ENCODE peak calls at places on chromosomes 3 and 15, in five cellular contexts. Z, G, V, L and K are unnamed samples. For H3K36me3, the result is how much of the 10 kb centered on the place peaks cover.

GRCh38 chr3:11349466-11349865 is 77.3 kb downstream of the ATG7 start:
- DNase-seq in Z (no peak), G (no peak), V (no peak), L (no peak), K (no peak)

GRCh38 chr3:178022599-178022998 is 513.6 kb upstream of the KCNMB2 start:
- DNase-seq in Z (no peak), G (no peak), V (no peak), L (peak), K (no peak)

GRCh38 chr3:195071916-195072820 is 198.8 kb downstream of the XXYLT1 start:
- DNase-seq in Z (no peak), G (no peak), V (no peak), L (no peak), K (no peak)

GRCh38 chr15:55712363-55712762 is 30.6 kb downstream of the PRTG start:
- DNase-seq in Z (no peak), G (no peak), V (no peak), L (no peak), K (no peak)

GRCh38 chr3:134840459-134840858 is 45.4 kb downstream of the EPHB1 start:
- DNase-seq in Z (no peak), G (no peak), V (no peak), L (no peak), K (no peak)

GRCh38 chr15:75454471-75455418 is 3.3 kb upstream of the SIN3A start:
- DNase-seq in Z (no peak), G (no peak), V (peak), L (peak), K (peak)

GRCh38 chr3:40677321-40677720 is 152.6 kb downstream of the ZNF621 start:
- DNase-seq in Z (no peak), G (no peak), V (no peak), L (no peak), K (no peak)

GRCh38 chr15:39127925-39128617 is 452.8 kb upstream of the THBS1 start:
- DNase-seq in Z (no peak), G (no peak), V (no peak), L (peak), K (no peak)

GRCh38 chr15:71410347-71410746 is 295.1 kb downstream of the THSD4 start:
- DNase-seq in Z (no peak), G (no peak), V (no peak), L (no peak), K (no peak)

GRCh38 chr15:101088311-101088710 is 163.5 kb downstream of the CHSY1 start:
- DNase-seq in Z (no peak), G (no peak), V (no peak), L (no peak), K (no peak)

GRCh38 chr3:177197934-177198484 is 727 bp upstream of the TBL1XR1 start:
- DNase-seq in Z (no peak), G (no peak), V (no peak), L (no peak), K (no peak)

GRCh38 chr15:75776075-75776443 is 63.4 kb upstream of the CSPG4 start:
- DNase-seq in Z (no peak), G (no peak), V (no peak), L (peak), K (no peak)

GRCh38 chr3:187744169-187745151 is 808 bp downstream of the BCL6 start:
- DNase-seq in Z (peak), G (peak), V (peak), L (no peak), K (peak)

GRCh38 chr3:25479727-25480010 is 51.6 kb downstream of the RARB start:
- DNase-seq in Z (no peak), G (no peak), V (no peak), L (no peak), K (no peak)

GRCh38 chr3:171749128-171749527 is 61.2 kb downstream of the PLD1 start:
- DNase-seq in Z (no peak), G (no peak), V (no peak), L (no peak), K (no peak)

GRCh38 chr3:127970966-127971592 is 56.0 kb downstream of the KBTBD12 start:
- DNase-seq in Z (peak), G (no peak), V (no peak), L (peak), K (peak)

GRCh38 chr3:17195192-17195611 is 310.4 kb downstream of the PLCL2 start:
- DNase-seq in Z (no peak), G (no peak), V (no peak), L (no peak), K (no peak)

GRCh38 chr3:127768346-127769008 is 53.8 kb downstream of the MGLL start:
- DNase-seq in Z (no peak), G (no peak), V (peak), L (no peak), K (no peak)

GRCh38 chr15:46126581-46126980 is 491.8 kb downstream of the SQOR start:
- DNase-seq in Z (no peak), G (no peak), V (no peak), L (no peak), K (no peak)

GRCh38 chr15:24076090-24076784 is 389.1 kb upstream of the NDN start:
- DNase-seq in Z (no peak), G (no peak), V (no peak), L (no peak), K (no peak)

GRCh38 chr3:46395210-46395661 is 11.6 kb downstream of the CCR5AS start:
- DNase-seq in Z (no peak), G (no peak), V (no peak), L (no peak), K (no peak)

DNA sequence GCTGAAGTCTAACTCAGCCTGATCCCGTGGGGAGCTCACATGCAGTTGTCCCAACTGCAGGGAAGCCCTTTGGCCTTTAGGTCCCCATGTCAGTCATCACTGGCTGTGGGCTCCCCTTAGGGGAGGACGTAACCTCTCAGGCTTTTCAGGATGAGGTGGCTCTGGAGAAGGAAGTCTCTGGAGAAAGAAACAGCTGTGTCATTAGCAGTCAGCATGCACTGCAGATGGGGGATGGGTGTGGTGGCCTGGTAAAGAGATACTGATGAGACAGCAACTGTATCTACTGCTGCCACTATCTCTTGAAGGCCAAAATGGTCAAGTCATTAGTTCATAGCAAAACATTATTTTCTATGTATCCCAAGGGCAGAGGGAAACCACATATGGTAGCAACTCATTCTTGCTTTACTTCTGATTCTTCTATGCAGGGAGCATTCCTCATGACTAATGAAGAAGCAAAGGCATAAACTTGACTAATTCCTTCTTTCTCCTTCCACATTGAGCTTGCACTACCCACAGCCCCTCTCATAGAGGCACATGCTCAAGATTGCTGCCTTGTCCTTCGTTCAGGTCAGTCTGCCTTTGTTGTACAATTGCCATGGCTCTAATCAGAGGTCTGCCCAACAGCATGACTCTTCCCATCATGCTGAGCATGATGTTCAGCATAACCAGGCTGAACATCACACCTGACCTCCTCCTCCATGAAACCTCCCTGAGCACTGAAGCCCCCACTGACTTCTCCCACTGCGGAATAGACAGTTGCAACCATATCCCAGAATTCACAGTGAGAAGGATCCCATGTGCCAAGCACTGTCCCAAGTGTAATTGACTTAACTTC is 47.8 kb upstream of the TMEM158 start:
- DNase-seq in Z (no peak), G (no peak), V (no peak), L (no peak), K (no peak)
- TF ChIP-seq POLR2A in Z (no peak), G (no peak), V (no peak), L (no peak), K (no peak)

DNA sequence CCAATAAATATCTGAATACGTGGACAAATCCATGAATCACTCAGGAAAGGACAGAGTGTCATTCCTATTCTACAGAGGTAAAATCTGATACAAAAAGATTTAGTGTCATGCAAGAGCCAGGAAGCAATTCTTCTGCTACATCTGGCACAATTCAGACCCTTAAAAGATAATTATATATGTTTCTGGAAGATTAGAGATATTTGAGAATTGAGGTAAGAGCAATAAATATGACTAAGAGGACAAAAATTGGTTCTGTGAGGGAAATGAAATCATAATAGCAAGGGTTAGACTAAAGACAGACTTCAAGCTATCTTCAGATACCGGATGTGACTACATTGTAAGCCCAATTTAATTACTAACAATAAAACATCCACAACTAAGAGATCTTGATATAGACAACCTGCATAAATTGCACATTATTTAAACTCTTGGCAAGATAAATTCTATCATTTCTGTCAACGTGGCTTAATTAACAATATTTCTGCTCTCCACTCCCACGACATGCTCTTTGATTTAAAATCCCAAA is 32.8 kb downstream of the MB21D2 start:
- DNase-seq in Z (no peak), G (no peak), V (no peak), L (no peak), K (no peak)
- H3K27ac ChIP-seq in Z (no peak), G (no peak), V (no peak), L (peak), K (no peak)

GRCh38 chr15:48466825-48467224 is 135.6 kb downstream of the DUT start:
- DNase-seq in Z (no peak), G (no peak), V (no peak), L (no peak), K (peak)

GRCh38 chr15:48470096-48470495 is 138.9 kb downstream of the DUT start:
- DNase-seq in Z (no peak), G (no peak), V (no peak), L (no peak), K (no peak)

GRCh38 chr15:48469681-48470080 is 138.5 kb downstream of the DUT start:
- DNase-seq in Z (no peak), G (no peak), V (no peak), L (no peak), K (no peak)

GRCh38 chr15:48469271-48469670 is 138.0 kb downstream of the DUT start:
- DNase-seq in Z (no peak), G (no peak), V (no peak), L (no peak), K (no peak)

DNA sequence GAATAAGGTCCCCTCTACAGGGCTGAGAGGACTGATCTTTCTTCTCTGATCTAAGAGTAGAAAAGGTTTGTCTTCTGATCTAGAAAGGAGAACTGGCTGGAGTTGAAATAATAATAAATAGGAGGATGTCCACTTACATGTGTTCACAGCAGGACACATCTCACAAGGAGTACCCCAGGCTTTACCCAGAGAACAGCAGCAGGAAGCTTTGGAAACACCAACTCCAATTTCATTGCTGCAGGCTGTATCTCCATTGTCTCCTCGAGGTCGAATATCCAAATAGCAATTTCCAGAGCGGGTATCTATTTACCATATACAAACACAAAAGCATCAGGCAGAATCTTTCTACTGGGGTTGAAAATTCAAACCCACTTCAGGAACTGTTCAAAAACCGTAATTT is 136.6 kb downstream of the DUT start:
- DNase-seq in Z (no peak), G (no peak), V (no peak), L (no peak), K (no peak)
- H3K36me3 ChIP-seq in Z (under half), G (under half), V (under half), L (under half), K (under half)

GRCh38 chr3:50334339-50335075 is 6.1 kb downstream of the RASSF1 start:
- DNase-seq in Z (no peak), G (no peak), V (no peak), L (no peak), K (no peak)

GRCh38 chr3:50338989-50339388 is 1.6 kb downstream of the RASSF1 start:
- DNase-seq in Z (no peak), G (no peak), V (no peak), L (no peak), K (no peak)

GRCh38 chr3:50339485-50340196 is 995 bp downstream of the RASSF1 start:
- DNase-seq in Z (no peak), G (no peak), V (no peak), L (no peak), K (no peak)

GRCh38 chr3:50336452-50337174 is 4.0 kb downstream of the RASSF1 start:
- DNase-seq in Z (no peak), G (no peak), V (no peak), L (no peak), K (no peak)

DNA sequence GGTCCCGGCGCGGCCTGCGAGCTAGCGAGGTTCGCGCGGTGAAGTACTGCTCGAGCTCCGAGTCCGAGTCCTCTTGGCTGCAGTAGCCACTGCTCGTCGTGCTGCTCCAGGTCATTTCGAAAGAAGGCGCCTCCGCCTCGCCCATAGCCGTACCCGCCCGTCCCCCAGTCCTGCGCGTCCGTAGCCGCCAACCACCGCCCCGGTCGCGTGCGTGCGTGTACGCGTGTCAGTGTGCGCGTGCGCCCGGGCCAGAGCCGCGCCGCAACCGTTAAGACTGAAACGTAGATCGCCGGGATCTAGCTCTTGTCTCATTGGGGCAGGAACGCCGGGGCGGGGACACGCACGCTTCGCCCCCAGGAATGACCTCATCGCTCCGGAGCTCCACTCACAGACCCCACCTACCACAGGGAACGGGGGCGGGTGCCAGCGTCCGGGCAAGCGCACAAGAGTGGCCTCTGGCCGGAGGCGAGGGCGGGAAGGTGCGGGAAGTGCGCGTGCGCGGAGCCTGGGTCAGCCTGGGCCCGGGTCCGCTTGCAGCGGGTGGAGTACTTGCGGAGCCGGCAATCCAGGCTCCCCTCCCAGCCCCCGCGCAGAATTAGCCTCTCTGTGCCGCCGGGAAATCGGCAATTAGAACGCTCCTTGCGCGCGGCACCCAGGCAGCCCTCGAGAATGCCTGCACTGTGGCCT is 3.3 kb downstream of the RASSF1 start:
- DNase-seq in Z (peak), G (peak), V (peak), L (peak), K (peak)
- TF ChIP-seq POLR2A in Z (peak), G (peak), V (peak), L (no peak), K (peak)

DNA sequence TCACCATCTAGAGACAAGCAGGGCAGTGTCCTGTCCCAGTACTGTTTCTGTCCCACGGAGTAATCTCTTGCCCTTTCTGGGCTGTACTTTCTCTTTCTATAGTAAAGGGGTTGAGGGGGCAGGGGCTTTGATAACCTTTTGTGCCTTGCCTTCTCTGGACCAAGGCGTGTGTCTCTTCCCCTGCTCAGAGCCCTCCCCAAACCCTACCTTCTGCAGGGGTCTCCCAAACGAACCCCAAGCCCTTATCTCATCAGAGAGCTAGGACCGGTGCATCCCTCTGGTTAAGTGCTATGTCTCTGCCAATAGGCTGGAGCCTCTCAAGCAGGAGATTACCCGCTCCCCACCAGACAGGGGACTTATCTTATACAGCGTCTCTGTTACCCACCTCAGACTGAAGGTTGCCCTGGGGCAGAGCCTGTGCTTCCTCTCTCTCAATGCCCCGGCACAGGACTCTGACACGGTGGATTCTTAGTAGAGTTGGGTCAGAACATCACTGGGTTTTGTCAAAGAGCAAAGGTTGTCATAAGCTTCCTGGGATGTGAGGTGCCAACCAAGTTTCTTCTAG is 2.9 kb downstream of the PLEKHO2 start:
- DNase-seq in Z (no peak), G (no peak), V (no peak), L (no peak), K (no peak)
- H3K27ac ChIP-seq in Z (peak), G (peak), V (peak), L (no peak), K (peak)

DNA sequence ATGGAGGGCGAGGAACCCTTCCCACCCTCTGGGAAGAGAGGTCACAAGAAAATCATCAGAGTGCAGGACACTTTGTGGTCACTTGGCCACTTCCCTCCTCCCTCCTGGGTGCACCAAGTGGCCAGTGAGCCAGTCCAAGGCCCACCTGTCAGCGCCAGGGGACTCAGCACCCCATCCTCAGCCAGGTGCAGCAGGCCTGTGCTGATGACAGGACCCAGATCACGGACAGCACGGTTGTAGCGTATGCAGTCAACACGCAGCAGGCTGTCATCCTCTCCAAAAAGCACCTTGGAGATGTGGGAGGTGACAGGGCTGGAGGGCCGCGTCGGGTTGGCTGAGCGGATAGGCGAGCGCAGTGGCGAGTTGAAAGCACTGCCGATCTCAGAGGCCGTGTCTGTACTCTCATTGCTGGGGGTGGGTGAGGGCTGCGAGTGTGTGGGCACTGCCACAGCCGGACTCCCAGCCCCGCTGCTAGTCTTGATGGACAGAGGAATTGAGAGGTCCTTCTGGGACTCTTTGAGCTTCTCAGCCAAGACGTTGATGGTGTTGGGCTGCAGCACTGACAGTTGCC is 41.5 kb downstream of the SEMA3G start:
- DNase-seq in Z (no peak), G (peak), V (no peak), L (no peak), K (no peak)
- H3K36me3 ChIP-seq in Z (under half), G (under half), V (half or more), L (half or more), K (half or more)